ENCODE peak calls at places on chromosomes 16 and 17, in eight cellular contexts. P is cardiac muscle cell, A is body of pancreas, U is GM04504, V is AG10803, S is ecto neural progenitor cell, N is omental fat pad, Y is neural crest cell. J is an unnamed sample.

GRCh38 chr17:63358111-63358839 is 87.8 kb downstream of the CYB561 start:
- DNase-seq in P (no peak), A (no peak), U (peak; percentile 86), V (peak; percentile 96), S (no peak), N (no peak), Y (no peak), J (peak; percentile 90)

GRCh38 chr16:47503936-47504335 is 42.8 kb downstream of the PHKB start:
- DNase-seq in P (no peak), A (no peak), U (no peak), V (no peak), S (no peak), N (no peak), Y (no peak), J (no peak)

GRCh38 chr16:69626256-69626655 is 60.5 kb downstream of the NFAT5 start:
- DNase-seq in P (no peak), A (no peak), U (no peak), V (peak; percentile 56), S (no peak), N (no peak), Y (no peak), J (peak; percentile 50)

GRCh38 chr17:47213540-47213939 is 4.4 kb downstream of the MYL4 start:
- DNase-seq in P (peak; percentile 29), A (no peak), U (no peak), V (no peak), S (no peak), N (no peak), Y (no peak), J (no peak)

GRCh38 chr17:39143552-39144093 is 7.8 kb downstream of the PLXDC1 start:
- DNase-seq in P (no peak), A (no peak), U (no peak), V (peak; percentile 38), S (no peak), N (no peak), Y (no peak), J (peak; percentile 47)

GRCh38 chr17:72682597-72682996 is 409.9 kb downstream of the SLC39A11 start:
- DNase-seq in P (no peak), A (no peak), U (no peak), V (no peak), S (no peak), N (no peak), Y (no peak), J (peak; percentile 22)

GRCh38 chr17:8016632-8017424 is 14.4 kb downstream of the GUCY2D start:
- DNase-seq in P (peak; percentile 67), A (peak; percentile 74), U (no peak), V (no peak), S (peak; percentile 86), N (no peak), Y (peak; percentile 62), J (peak; percentile 39)

GRCh38 chr17:7590743-7591142 is 849 bp upstream of the SOX15 start:
- DNase-seq in P (no peak), A (no peak), U (no peak), V (peak; percentile 36), S (peak; percentile 85), N (no peak), Y (no peak), J (peak; percentile 57)

GRCh38 chr17:56292628-56293027 is 139.4 kb downstream of the ANKFN1 start:
- DNase-seq in P (no peak), A (no peak), U (no peak), V (no peak), S (no peak), N (no peak), Y (no peak), J (no peak)

GRCh38 chr17:15999974-16000827 is 577 bp downstream of the TTC19 start:
- DNase-seq in P (peak; percentile 68), A (peak; percentile 63), U (no peak), V (peak; percentile 17), S (no peak), N (no peak), Y (no peak), J (peak; percentile 50)

GRCh38 chr16:1665829-1666228 is 12.2 kb upstream of the JPT2 start:
- DNase-seq in P (no peak), A (no peak), U (no peak), V (no peak), S (no peak), N (no peak), Y (no peak), J (no peak)

GRCh38 chr17:45722161-45722560 is 62.0 kb upstream of the CRHR1 start:
- DNase-seq in P (peak; percentile 50), A (no peak), U (no peak), V (no peak), S (peak; percentile 82), N (no peak), Y (peak; percentile 41), J (no peak)

GRCh38 chr17:13864551-13864950 is 204.8 kb upstream of the COX10 start:
- DNase-seq in P (no peak), A (no peak), U (peak; percentile 63), V (peak; percentile 71), S (no peak), N (no peak), Y (no peak), J (peak; percentile 31)

GRCh38 chr17:28901866-28902818 is 737 bp downstream of the DHRS13 start:
- DNase-seq in P (peak; percentile 71), A (peak; percentile 42), U (no peak), V (peak; percentile 30), S (no peak), N (peak; percentile 34), Y (peak; percentile 55), J (no peak)

GRCh38 chr17:39702901-39703893 is 3.3 kb downstream of the ERBB2 start:
- DNase-seq in P (peak; percentile 72), A (no peak), U (no peak), V (no peak), S (no peak), N (no peak), Y (no peak), J (peak; percentile 41)

GRCh38 chr16:82093901-82094300 is 58.8 kb downstream of the HSD17B2 start:
- DNase-seq in P (no peak), A (no peak), U (no peak), V (no peak), S (no peak), N (no peak), Y (no peak), J (peak; percentile 12)

GRCh38 chr17:7816926-7817642 is 16.9 kb upstream of the KDM6B start:
- DNase-seq in P (peak; percentile 21), A (no peak), U (no peak), V (no peak), S (no peak), N (no peak), Y (no peak), J (no peak)

GRCh38 chr17:39132192-39132600 is 19.2 kb downstream of the PLXDC1 start:
- DNase-seq in P (no peak), A (no peak), U (peak; percentile 78), V (peak; percentile 89), S (no peak), N (no peak), Y (no peak), J (peak; percentile 92)

GRCh38 chr16:19328364-19328763 is 42.8 kb downstream of the CLEC19A start:
- DNase-seq in P (no peak), A (no peak), U (no peak), V (no peak), S (no peak), N (no peak), Y (no peak), J (no peak)

GRCh38 chr16:21169249-21169981 is 10.9 kb downstream of the LDAF1 start:
- DNase-seq in P (no peak), A (no peak), U (no peak), V (peak; percentile 27), S (no peak), N (no peak), Y (no peak), J (peak; percentile 50)

GRCh38 chr17:41581366-41582060 is 5.2 kb downstream of the KRT14 start:
- DNase-seq in P (no peak), A (no peak), U (no peak), V (no peak), S (no peak), N (no peak), Y (no peak), J (no peak)

GRCh38 chr17:52106638-52107261 is 51.8 kb downstream of the CA10 start:
- DNase-seq in P (peak; percentile 72), A (peak; percentile 46), U (peak; percentile 28), V (peak; percentile 36), S (no peak), N (peak; percentile 44), Y (peak; percentile 53), J (peak; percentile 20)